ENCODE peak calls at places on chromosomes 12 and 14, in four cellular contexts. D is body of pancreas, O is Peyer's patch, V is adrenal gland. E is an unnamed sample.

GRCh38 chr12:100165356-100165755 is 22.7 kb upstream of the BLTP3B start:
- DNase-seq in D (no peak), O (no peak), V (no peak), E (no peak)

GRCh38 chr12:120470150-120470817 is 736 bp upstream of the SRSF9 start:
- DNase-seq in D (no peak), O (no peak), V (no peak), E (no peak)

GRCh38 chr14:61887628-61888027 is 125.4 kb downstream of the SNAPC1 start:
- DNase-seq in D (no peak), O (no peak), V (no peak), E (no peak)

GRCh38 chr12:27646149-27646548 is 50.1 kb upstream of the REP15 start:
- DNase-seq in D (no peak), O (no peak), V (no peak), E (no peak)

GRCh38 chr12:54431911-54432814 is 13.1 kb upstream of the ITGA5 start:
- DNase-seq in D (peak; percentile 76), O (no peak), V (peak; percentile 93), E (peak; percentile 77)

GRCh38 chr14:95518045-95518751 is 1.7 kb upstream of the SYNE3 start:
- DNase-seq in D (no peak), O (no peak), V (peak; percentile 34), E (no peak)

GRCh38 chr14:94388896-94389469 is 581 bp upstream of the SERPINA1 start:
- DNase-seq in D (no peak), O (no peak), V (no peak), E (no peak)

GRCh38 chr14:89430271-89430620 is 13.2 kb upstream of the FOXN3 start:
- DNase-seq in D (no peak), O (no peak), V (no peak), E (no peak)

GRCh38 chr12:120416490-120417216 is 21.3 kb upstream of the COX6A1 start:
- DNase-seq in D (no peak), O (no peak), V (no peak), E (no peak)

GRCh38 chr12:20194171-20194570 is 174.2 kb upstream of the PDE3A start:
- DNase-seq in D (no peak), O (no peak), V (no peak), E (no peak)

GRCh38 chr12:40903040-40903439 is 210.8 kb downstream of the CNTN1 start:
- DNase-seq in D (no peak), O (no peak), V (no peak), E (no peak)

GRCh38 chr12:63069860-63070617 is 81.0 kb downstream of the AVPR1A start:
- DNase-seq in D (no peak), O (no peak), V (no peak), E (no peak)

GRCh38 chr12:63066136-63066535 is 84.9 kb downstream of the AVPR1A start:
- DNase-seq in D (no peak), O (no peak), V (no peak), E (no peak)

GRCh38 chr12:63066782-63067181 is 84.2 kb downstream of the AVPR1A start:
- DNase-seq in D (no peak), O (no peak), V (no peak), E (no peak)

GRCh38 chr12:63068857-63069442 is 82.1 kb downstream of the AVPR1A start:
- DNase-seq in D (peak; percentile 14), O (no peak), V (peak; percentile 26), E (no peak)

GRCh38 chr12:63064080-63064479 is 86.9 kb downstream of the AVPR1A start:
- DNase-seq in D (no peak), O (no peak), V (no peak), E (no peak)
- H3K4me1 ChIP-seq in D (no peaks in the 10 kb centered on the region), O (no peaks in the 10 kb centered on the region), V (no peaks in the 10 kb centered on the region), E (peaks cover 3% of the 10 kb centered on the region)

DNA sequence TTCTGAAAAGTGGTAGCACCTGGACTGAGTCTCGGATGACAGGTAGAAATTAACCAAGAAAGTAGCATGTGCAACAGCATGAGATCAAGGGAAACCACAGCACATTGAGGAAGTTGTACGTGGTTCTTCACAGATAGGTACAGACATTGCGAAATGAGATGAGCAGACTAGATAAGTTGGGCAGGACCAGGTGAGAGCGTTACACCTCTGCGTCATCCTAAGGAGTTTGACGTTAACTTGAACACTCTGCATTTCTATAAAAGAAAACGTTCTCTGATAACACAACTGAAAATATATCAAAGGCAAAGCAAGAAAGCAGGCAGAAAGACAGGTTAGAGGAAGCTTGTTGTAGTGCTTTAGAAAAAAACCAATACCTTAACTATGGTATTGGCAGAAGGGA is 98.5 kb upstream of the RASSF8 start:
- DNase-seq in D (no peak), O (no peak), V (no peak), E (no peak)
- H3K4me3 ChIP-seq in D (no peak overlapping the region), O (no peak overlapping the region), V (no peak overlapping the region), E (no peak overlapping the region)

GRCh38 chr12:108234155-108234554 is 105.0 kb downstream of the CMKLR1 start:
- DNase-seq in D (no peak), O (no peak), V (peak; percentile 10), E (no peak)
- TF ChIP-seq CTCF in D (peak; percentile 7), O (no peak), V (peak; percentile 17), E (peak; percentile 61)

GRCh38 chr14:23572841-23573240 is 5.2 kb upstream of the AP1G2 start:
- DNase-seq in D (no peak), O (no peak), V (peak; percentile 55), E (no peak)
- H3K4me1 ChIP-seq in D (peaks cover 27% of the 10 kb centered on the region), O (peaks cover 8% of the 10 kb centered on the region), V (peaks cover 9% of the 10 kb centered on the region), E (peaks cover 22% of the 10 kb centered on the region)

GRCh38 chr12:52050116-52050770 is 999 bp upstream of the NR4A1 start:
- DNase-seq in D (peak; percentile 76), O (no peak), V (peak; percentile 74), E (no peak)

GRCh38 chr12:52053570-52054209 is 2.4 kb downstream of the NR4A1 start:
- DNase-seq in D (no peak), O (no peak), V (peak; percentile 55), E (no peak)

GRCh38 chr12:52050771-52051541 is at the start of gene NR4A1:
- DNase-seq in D (peak; percentile 98), O (peak; percentile 99), V (peak; percentile 100), E (peak; percentile 99)

GRCh38 chr12:52054231-52054837 is 3.1 kb downstream of the NR4A1 start:
- DNase-seq in D (no peak), O (no peak), V (peak; percentile 51), E (no peak)

DNA sequence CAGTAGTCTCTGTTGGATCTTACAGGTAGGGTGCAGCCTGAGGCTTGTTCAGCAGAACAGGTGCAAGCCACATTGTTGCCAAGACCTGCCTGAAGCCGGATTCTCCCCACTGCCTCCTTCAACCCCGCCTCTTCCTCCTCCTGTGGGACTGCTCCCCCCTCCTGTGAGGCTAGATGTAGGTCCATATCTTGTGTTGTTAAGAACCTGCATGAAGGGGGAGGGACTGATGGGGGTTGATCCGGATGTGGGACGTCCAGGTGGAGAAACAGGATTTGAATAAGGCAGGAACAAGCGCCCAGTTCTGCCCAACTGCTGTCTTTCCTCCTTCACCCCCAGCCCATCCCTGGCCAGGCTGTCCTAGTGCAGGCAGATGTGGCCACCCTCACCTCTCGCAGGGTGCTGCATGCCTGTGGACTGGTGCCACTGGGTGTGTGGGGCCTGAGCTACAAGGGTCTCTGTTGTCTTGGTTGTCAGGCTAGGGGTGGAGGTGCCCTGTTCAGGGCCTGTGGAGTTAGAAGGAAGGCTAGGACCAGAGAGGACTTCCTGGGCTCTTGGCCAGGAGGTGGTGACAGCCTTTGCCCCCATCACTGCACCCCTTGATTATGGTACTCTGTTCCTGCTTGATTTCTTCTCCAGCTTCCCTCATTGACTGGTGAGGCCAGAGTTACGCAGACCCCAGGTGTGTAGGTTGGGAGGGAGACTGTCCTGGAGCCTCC is 1.4 kb downstream of the NR4A1 start:
- DNase-seq in D (peak; percentile 69), O (peak; percentile 71), V (peak; percentile 48), E (no peak)
- H3K4me3 ChIP-seq in D (no peak overlapping the region), O (peak overlapping the region; percentile 68), V (peak overlapping the region; percentile 24), E (peak overlapping the region; percentile 77)

GRCh38 chr14:50943261-50943942 is 881 bp downstream of the PYGL start:
- DNase-seq in D (peak; percentile 50), O (peak; percentile 53), V (peak; percentile 62), E (peak; percentile 56)
- TF ChIP-seq CTCF in D (no peak), O (no peak), V (no peak), E (no peak)

GRCh38 chr12:118354903-118355302 is 17.8 kb downstream of the TAOK3 start:
- DNase-seq in D (no peak), O (no peak), V (no peak), E (no peak)

GRCh38 chr12:118355838-118356237 is 16.9 kb downstream of the TAOK3 start:
- DNase-seq in D (no peak), O (no peak), V (no peak), E (no peak)

GRCh38 chr12:118357327-118358007 is 15.2 kb downstream of the TAOK3 start:
- DNase-seq in D (peak; percentile 22), O (no peak), V (peak; percentile 58), E (no peak)

GRCh38 chr12:118358008-118358359 is 14.7 kb downstream of the TAOK3 start:
- DNase-seq in D (no peak), O (no peak), V (no peak), E (no peak)

DNA sequence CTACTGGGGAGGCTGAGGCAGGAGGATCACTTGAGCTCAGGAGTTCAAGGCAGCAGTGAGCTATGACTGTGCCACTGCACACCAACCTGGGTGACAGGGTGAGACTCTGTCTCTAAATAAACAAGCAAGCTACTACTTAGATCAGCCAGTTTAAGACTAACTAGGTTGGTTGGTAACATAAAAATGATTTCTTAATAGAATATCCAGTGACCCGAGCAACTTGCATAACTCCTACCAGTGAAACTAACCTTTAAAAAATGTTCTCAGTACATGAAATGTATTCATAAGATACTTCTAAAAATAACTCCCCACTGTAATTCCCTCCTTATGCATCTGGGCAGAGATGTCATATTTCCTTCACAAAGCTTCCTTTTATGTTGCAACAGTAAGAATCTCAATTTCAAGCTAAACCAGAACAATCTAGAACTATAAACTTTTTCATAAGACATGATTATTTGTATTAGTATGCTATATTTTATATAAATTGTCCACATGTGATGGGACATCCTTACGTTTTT is 15.8 kb downstream of the TAOK3 start:
- DNase-seq in D (no peak), O (no peak), V (no peak), E (no peak)
- H3K4me1 ChIP-seq in D (peaks cover 21% of the 10 kb centered on the region), O (peaks cover 15% of the 10 kb centered on the region), V (peaks cover 31% of the 10 kb centered on the region), E (peaks cover 34% of the 10 kb centered on the region)